ENCODE peak calls at places on chromosome 12, in ten cellular contexts. P is A549; D is dermis microvascular lymphatic vessel endothelial cell; S is hippocampal formation; T is NCI-H1694 treated with DMSO at 0.1 percent for 48 hours; Q is RPMI8226; C is activated T-helper 1 cell treated with anti-CD3 and anti-CD28 coated beads, Interleukin-2, amount 50 U/mL, for 16 hours; Y is NCI-H1417 treated with DMSO at 0.1 percent for 48 hours; K is mucosa of gallbladder; Z is left ventricle myocardium inferior. I is an unnamed sample.

GRCh38 chr12:26153421-26154154 is 28.8 kb upstream of the BHLHE41 start:
- DNase-seq in Y (no peak), D (peak; percentile 90), P (peak; percentile 79), K (peak; percentile 75), Z (no peak), T (no peak), Q (no peak), C (no peak), S (no peak), I (no peak)

GRCh38 chr12:12561305-12562015 is 1.2 kb downstream of the DUSP16 start:
- DNase-seq in T (no peak), Y (no peak), C (peak; percentile 34), P (peak; percentile 64), D (peak; percentile 56), Z (peak; percentile 70), S (peak; percentile 49), Q (peak; percentile 64), K (peak; percentile 50), I (peak; percentile 30)

GRCh38 chr12:71426030-71426570 is 13.5 kb upstream of the LGR5 start:
- DNase-seq in C (no peak), S (no peak), P (no peak), Y (no peak), D (no peak), Q (no peak), T (no peak), K (no peak), Z (no peak), I (no peak)

GRCh38 chr12:67068773-67069450 is 200.2 kb upstream of the CAND1 start:
- DNase-seq in K (peak; percentile 35), P (peak; percentile 67), T (peak; percentile 26), D (peak; percentile 33), Z (no peak), C (peak; percentile 19), Y (no peak), Q (peak; percentile 57), S (peak; percentile 8), I (peak; percentile 54)

GRCh38 chr12:94798107-94798506 is 147.8 kb upstream of the TMCC3 start:
- DNase-seq in Z (no peak), T (no peak), K (no peak), Y (no peak), D (no peak), Q (no peak), C (no peak), P (no peak), S (no peak), I (no peak)

GRCh38 chr12:88628856-88629509 is 48.7 kb upstream of the KITLG start:
- DNase-seq in D (no peak), Y (no peak), T (no peak), Q (no peak), S (no peak), Z (no peak), C (no peak), P (no peak), K (peak; percentile 23), I (no peak)

GRCh38 chr12:122895290-122895689 is 634 bp downstream of the VPS37B start:
- DNase-seq in Z (no peak), C (no peak), Y (no peak), S (no peak), D (peak; percentile 24), T (no peak), Q (no peak), K (no peak), P (no peak), I (no peak)

GRCh38 chr12:120706029-120706428 is 4.2 kb upstream of the UNC119B start:
- DNase-seq in Q (no peak), S (no peak), C (no peak), P (no peak), T (no peak), Z (no peak), Y (no peak), K (no peak), D (no peak), I (no peak)

GRCh38 chr12:97764700-97765099 is 302.1 kb downstream of the RMST start:
- DNase-seq in Z (no peak), C (no peak), S (no peak), D (no peak), K (no peak), T (no peak), Q (no peak), P (no peak), Y (no peak), I (no peak)

GRCh38 chr12:98754095-98754494 is 109.0 kb downstream of the APAF1 start:
- DNase-seq in Y (no peak), S (peak; percentile 49), K (peak; percentile 35), P (peak; percentile 86), Q (no peak), Z (no peak), D (no peak), C (no peak), T (no peak), I (no peak)

GRCh38 chr12:26566186-26566585 is 266.8 kb downstream of the ITPR2 start:
- DNase-seq in S (no peak), D (no peak), P (no peak), K (no peak), Q (no peak), Z (no peak), C (no peak), Y (no peak), T (no peak), I (no peak)

GRCh38 chr12:64544796-64545382 is 65.4 kb upstream of the RASSF3 start:
- DNase-seq in T (no peak), K (no peak), Z (no peak), P (no peak), C (no peak), Q (no peak), S (no peak), Y (no peak), D (no peak), I (peak; percentile 18)

I was measured in NCI-H510A treated with DMSO at 0.1 percent for 48 hours.